ENCODE peak calls at places on chromosomes 3 and 15, in seven cellular contexts. One of them, this sample, is unnamed.

GRCh38 chr3:42213417-42213816 is 52.6 kb downstream of the CCK start:
- DNase-seq in hepatocyte: no peak
- DNase-seq in mucosa of descending colon: peak
- DNase-seq in stomach: peak
- DNase-seq in HFF-Myc: no peak
- DNase-seq in neural progenitor cell: no peak
- DNase-seq in endothelial cell of umbilical vein: no peak
- DNase-seq in this sample: no peak

GRCh38 chr3:157247391-157247790 is 87.4 kb upstream of the CCNL1 start:
- DNase-seq in hepatocyte: no peak
- DNase-seq in mucosa of descending colon: no peak
- DNase-seq in stomach: no peak
- DNase-seq in HFF-Myc: no peak
- DNase-seq in neural progenitor cell: no peak
- DNase-seq in endothelial cell of umbilical vein: peak
- DNase-seq in this sample: no peak

GRCh38 chr15:63396546-63396939 is 14.9 kb upstream of the CA12 start:
- DNase-seq in hepatocyte: peak
- DNase-seq in mucosa of descending colon: no peak
- DNase-seq in stomach: no peak
- DNase-seq in HFF-Myc: no peak
- DNase-seq in neural progenitor cell: peak
- DNase-seq in endothelial cell of umbilical vein: no peak
- DNase-seq in this sample: no peak

GRCh38 chr3:125054436-125055164 is 1.2 kb downstream of the HEG1 start:
- DNase-seq in hepatocyte: peak
- DNase-seq in mucosa of descending colon: no peak
- DNase-seq in stomach: no peak
- DNase-seq in HFF-Myc: no peak
- DNase-seq in neural progenitor cell: peak
- DNase-seq in endothelial cell of umbilical vein: peak
- DNase-seq in this sample: peak

GRCh38 chr15:69394556-69395282 is 19.4 kb upstream of the KIF23 start:
- DNase-seq in hepatocyte: peak
- DNase-seq in mucosa of descending colon: peak
- DNase-seq in stomach: peak
- DNase-seq in HFF-Myc: peak
- DNase-seq in neural progenitor cell: peak
- DNase-seq in endothelial cell of umbilical vein: peak
- DNase-seq in this sample: peak

GRCh38 chr3:133494469-133494868 is 79.0 kb upstream of the CDV3 start:
- DNase-seq in hepatocyte: no peak
- DNase-seq in mucosa of descending colon: no peak
- DNase-seq in stomach: no peak
- DNase-seq in HFF-Myc: no peak
- DNase-seq in neural progenitor cell: peak
- DNase-seq in endothelial cell of umbilical vein: no peak
- DNase-seq in this sample: peak

GRCh38 chr3:55692958-55693558 is 206.0 kb upstream of the WNT5A start:
- DNase-seq in hepatocyte: no peak
- DNase-seq in mucosa of descending colon: no peak
- DNase-seq in stomach: no peak
- DNase-seq in HFF-Myc: no peak
- DNase-seq in neural progenitor cell: no peak
- DNase-seq in endothelial cell of umbilical vein: no peak
- DNase-seq in this sample: no peak

GRCh38 chr3:179093807-179094206 is 22.2 kb upstream of the ZMAT3 start:
- DNase-seq in hepatocyte: no peak
- DNase-seq in mucosa of descending colon: no peak
- DNase-seq in stomach: no peak
- DNase-seq in HFF-Myc: no peak
- DNase-seq in neural progenitor cell: no peak
- DNase-seq in endothelial cell of umbilical vein: no peak
- DNase-seq in this sample: no peak

GRCh38 chr3:45381168-45381852 is 7.1 kb upstream of the LARS2 start:
- DNase-seq in hepatocyte: peak
- DNase-seq in mucosa of descending colon: peak
- DNase-seq in stomach: no peak
- DNase-seq in HFF-Myc: no peak
- DNase-seq in neural progenitor cell: no peak
- DNase-seq in endothelial cell of umbilical vein: peak
- DNase-seq in this sample: no peak

GRCh38 chr3:35484939-35485605 is 154.3 kb upstream of the ARPP21 start:
- DNase-seq in hepatocyte: no peak
- DNase-seq in mucosa of descending colon: no peak
- DNase-seq in stomach: no peak
- DNase-seq in HFF-Myc: no peak
- DNase-seq in neural progenitor cell: no peak
- DNase-seq in endothelial cell of umbilical vein: no peak
- DNase-seq in this sample: no peak

GRCh38 chr15:36449662-36450145 is 129.7 kb upstream of the CDIN1 start:
- DNase-seq in hepatocyte: peak
- DNase-seq in mucosa of descending colon: no peak
- DNase-seq in stomach: no peak
- DNase-seq in HFF-Myc: no peak
- DNase-seq in neural progenitor cell: no peak
- DNase-seq in endothelial cell of umbilical vein: no peak
- DNase-seq in this sample: no peak

GRCh38 chr3:115680802-115681345 is 57.6 kb downstream of the GAP43 start:
- DNase-seq in hepatocyte: no peak
- DNase-seq in mucosa of descending colon: no peak
- DNase-seq in stomach: no peak
- DNase-seq in HFF-Myc: no peak
- DNase-seq in neural progenitor cell: no peak
- DNase-seq in endothelial cell of umbilical vein: no peak
- DNase-seq in this sample: no peak

GRCh38 chr15:71802770-71803169 is 7.6 kb upstream of the NR2E3 start:
- DNase-seq in hepatocyte: no peak
- DNase-seq in mucosa of descending colon: no peak
- DNase-seq in stomach: no peak
- DNase-seq in HFF-Myc: no peak
- DNase-seq in neural progenitor cell: peak
- DNase-seq in endothelial cell of umbilical vein: no peak
- DNase-seq in this sample: no peak

GRCh38 chr3:123410149-123410515 is 38.8 kb downstream of the ADCY5 start:
- DNase-seq in hepatocyte: no peak
- DNase-seq in mucosa of descending colon: no peak
- DNase-seq in stomach: no peak
- DNase-seq in HFF-Myc: no peak
- DNase-seq in neural progenitor cell: no peak
- DNase-seq in endothelial cell of umbilical vein: no peak
- DNase-seq in this sample: no peak

GRCh38 chr3:113084777-113085176 is 94.0 kb downstream of the GTPBP8 start:
- DNase-seq in hepatocyte: no peak
- DNase-seq in mucosa of descending colon: peak
- DNase-seq in stomach: peak
- DNase-seq in HFF-Myc: peak
- DNase-seq in neural progenitor cell: no peak
- DNase-seq in endothelial cell of umbilical vein: peak
- DNase-seq in this sample: no peak

GRCh38 chr15:59833366-59833765 is 144.2 kb upstream of the BNIP2 start:
- DNase-seq in hepatocyte: no peak
- DNase-seq in mucosa of descending colon: no peak
- DNase-seq in stomach: no peak
- DNase-seq in HFF-Myc: no peak
- DNase-seq in neural progenitor cell: no peak
- DNase-seq in endothelial cell of umbilical vein: no peak
- DNase-seq in this sample: no peak

GRCh38 chr3:9787714-9788113 is 4.6 kb downstream of the TADA3 start:
- DNase-seq in hepatocyte: no peak
- DNase-seq in mucosa of descending colon: no peak
- DNase-seq in stomach: no peak
- DNase-seq in HFF-Myc: no peak
- DNase-seq in neural progenitor cell: no peak
- DNase-seq in endothelial cell of umbilical vein: no peak
- DNase-seq in this sample: no peak

GRCh38 chr3:71304684-71305083 is 278.8 kb downstream of the FOXP1 start:
- DNase-seq in hepatocyte: peak
- DNase-seq in mucosa of descending colon: no peak
- DNase-seq in stomach: no peak
- DNase-seq in HFF-Myc: no peak
- DNase-seq in neural progenitor cell: no peak
- DNase-seq in endothelial cell of umbilical vein: peak
- DNase-seq in this sample: peak
- TF ChIP-seq CTCF in hepatocyte: peak
- TF ChIP-seq CTCF in mucosa of descending colon: no peak
- TF ChIP-seq CTCF in stomach: no peak
- TF ChIP-seq CTCF in HFF-Myc: no peak
- TF ChIP-seq CTCF in neural progenitor cell: peak
- TF ChIP-seq CTCF in endothelial cell of umbilical vein: peak
- TF ChIP-seq CTCF in this sample: no peak

GRCh38 chr15:77819271-77819806 is 186.6 kb upstream of the LINGO1 start:
- DNase-seq in hepatocyte: peak
- DNase-seq in mucosa of descending colon: no peak
- DNase-seq in stomach: no peak
- DNase-seq in HFF-Myc: no peak
- DNase-seq in neural progenitor cell: peak
- DNase-seq in endothelial cell of umbilical vein: no peak
- DNase-seq in this sample: no peak
- H3K4me3 ChIP-seq in hepatocyte: peak
- H3K4me3 ChIP-seq in mucosa of descending colon: no peak
- H3K4me3 ChIP-seq in stomach: peak
- H3K4me3 ChIP-seq in HFF-Myc: no peak
- H3K4me3 ChIP-seq in neural progenitor cell: peak
- H3K4me3 ChIP-seq in endothelial cell of umbilical vein: no peak
- H3K4me3 ChIP-seq in this sample: peak

GRCh38 chr3:48299746-48300361 is 33.6 kb downstream of the SPINK8 start:
- DNase-seq in hepatocyte: no peak
- DNase-seq in mucosa of descending colon: no peak
- DNase-seq in stomach: no peak
- DNase-seq in HFF-Myc: no peak
- DNase-seq in neural progenitor cell: no peak
- DNase-seq in endothelial cell of umbilical vein: no peak
- DNase-seq in this sample: no peak

GRCh38 chr3:48303021-48303420 is 30.4 kb downstream of the SPINK8 start:
- DNase-seq in hepatocyte: no peak
- DNase-seq in mucosa of descending colon: no peak
- DNase-seq in stomach: no peak
- DNase-seq in HFF-Myc: no peak
- DNase-seq in neural progenitor cell: no peak
- DNase-seq in endothelial cell of umbilical vein: no peak
- DNase-seq in this sample: peak

GRCh38 chr3:48297111-48297810 is 36.2 kb downstream of the SPINK8 start:
- DNase-seq in hepatocyte: no peak
- DNase-seq in mucosa of descending colon: no peak
- DNase-seq in stomach: no peak
- DNase-seq in HFF-Myc: no peak
- DNase-seq in neural progenitor cell: no peak
- DNase-seq in endothelial cell of umbilical vein: no peak
- DNase-seq in this sample: no peak

GRCh38 chr3:48301814-48302194 is 31.7 kb downstream of the SPINK8 start:
- DNase-seq in hepatocyte: peak
- DNase-seq in mucosa of descending colon: peak
- DNase-seq in stomach: peak
- DNase-seq in HFF-Myc: peak
- DNase-seq in neural progenitor cell: no peak
- DNase-seq in endothelial cell of umbilical vein: no peak
- DNase-seq in this sample: peak

DNA sequence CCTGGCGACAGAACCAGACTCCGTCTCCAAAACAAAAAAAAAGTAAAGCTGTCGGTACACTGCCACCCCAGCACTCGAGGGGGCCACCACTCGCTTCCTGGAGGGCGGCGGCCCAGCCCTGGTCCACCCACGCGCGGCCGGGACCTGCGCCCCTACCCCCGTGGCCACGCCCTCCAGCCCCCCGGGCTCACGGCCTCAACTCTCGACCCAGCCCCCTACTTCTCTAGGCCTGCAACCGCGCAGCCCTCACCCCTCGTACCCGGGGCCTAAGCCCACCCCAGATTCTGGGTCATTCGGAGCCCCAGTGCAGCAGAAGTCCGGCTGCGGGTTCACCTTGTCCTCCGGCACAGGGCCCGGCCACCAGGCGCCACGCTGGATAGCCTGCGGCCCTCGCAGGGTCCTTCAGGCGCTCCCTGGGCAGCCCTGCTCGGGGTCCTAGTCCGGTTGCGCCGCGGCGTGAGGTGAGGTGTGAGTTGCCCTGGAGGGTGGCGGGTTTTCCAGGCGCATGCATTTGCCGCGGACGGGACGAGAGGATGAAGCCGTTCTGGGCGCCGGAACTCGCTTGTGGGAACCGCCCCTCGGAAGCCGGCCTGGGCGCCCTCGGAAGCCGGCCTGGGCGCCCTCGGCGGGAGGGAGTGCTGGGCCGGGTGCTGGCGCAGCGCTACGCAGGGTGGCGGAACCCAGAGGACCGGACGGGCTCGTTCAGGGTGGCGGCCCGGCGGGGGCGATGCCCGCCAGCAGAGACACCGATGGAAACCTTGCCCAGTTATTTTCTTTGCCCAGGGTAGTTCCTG is 32.2 kb downstream of the SPINK8 start:
- DNase-seq in hepatocyte: peak
- DNase-seq in mucosa of descending colon: peak
- DNase-seq in stomach: peak
- DNase-seq in HFF-Myc: peak
- DNase-seq in neural progenitor cell: peak
- DNase-seq in endothelial cell of umbilical vein: peak
- DNase-seq in this sample: peak
- TF ChIP-seq CTCF in hepatocyte: no peak
- TF ChIP-seq CTCF in mucosa of descending colon: no peak
- TF ChIP-seq CTCF in stomach: no peak
- TF ChIP-seq CTCF in HFF-Myc: no peak
- TF ChIP-seq CTCF in neural progenitor cell: no peak
- TF ChIP-seq CTCF in endothelial cell of umbilical vein: no peak
- TF ChIP-seq CTCF in this sample: no peak

GRCh38 chr3:127781411-127782001 is 40.8 kb downstream of the MGLL start:
- DNase-seq in hepatocyte: no peak
- DNase-seq in mucosa of descending colon: peak
- DNase-seq in stomach: no peak
- DNase-seq in HFF-Myc: no peak
- DNase-seq in neural progenitor cell: no peak
- DNase-seq in endothelial cell of umbilical vein: no peak
- DNase-seq in this sample: no peak
- H3K4me3 ChIP-seq in hepatocyte: no peak
- H3K4me3 ChIP-seq in mucosa of descending colon: no peak
- H3K4me3 ChIP-seq in stomach: no peak
- H3K4me3 ChIP-seq in HFF-Myc: no peak
- H3K4me3 ChIP-seq in neural progenitor cell: no peak
- H3K4me3 ChIP-seq in endothelial cell of umbilical vein: no peak
- H3K4me3 ChIP-seq in this sample: no peak

GRCh38 chr3:141050576-141050912 is 603 bp upstream of the SPSB4 start:
- DNase-seq in hepatocyte: no peak
- DNase-seq in mucosa of descending colon: no peak
- DNase-seq in stomach: no peak
- DNase-seq in HFF-Myc: no peak
- DNase-seq in neural progenitor cell: peak
- DNase-seq in endothelial cell of umbilical vein: no peak
- DNase-seq in this sample: no peak

GRCh38 chr3:141050913-141051632 is at the start of gene SPSB4:
- DNase-seq in hepatocyte: peak
- DNase-seq in mucosa of descending colon: peak
- DNase-seq in stomach: no peak
- DNase-seq in HFF-Myc: no peak
- DNase-seq in neural progenitor cell: peak
- DNase-seq in endothelial cell of umbilical vein: peak
- DNase-seq in this sample: no peak

GRCh38 chr3:141049681-141050080 is 1.5 kb upstream of the SPSB4 start:
- DNase-seq in hepatocyte: no peak
- DNase-seq in mucosa of descending colon: no peak
- DNase-seq in stomach: no peak
- DNase-seq in HFF-Myc: no peak
- DNase-seq in neural progenitor cell: peak
- DNase-seq in endothelial cell of umbilical vein: no peak
- DNase-seq in this sample: peak

GRCh38 chr3:141052570-141053069 is 1.5 kb downstream of the SPSB4 start:
- DNase-seq in hepatocyte: no peak
- DNase-seq in mucosa of descending colon: no peak
- DNase-seq in stomach: no peak
- DNase-seq in HFF-Myc: no peak
- DNase-seq in neural progenitor cell: peak
- DNase-seq in endothelial cell of umbilical vein: no peak
- DNase-seq in this sample: no peak

GRCh38 chr3:141051641-141052569 is 758 bp downstream of the SPSB4 start:
- DNase-seq in hepatocyte: peak
- DNase-seq in mucosa of descending colon: no peak
- DNase-seq in stomach: no peak
- DNase-seq in HFF-Myc: no peak
- DNase-seq in neural progenitor cell: peak
- DNase-seq in endothelial cell of umbilical vein: no peak
- DNase-seq in this sample: no peak
- TF ChIP-seq CTCF in hepatocyte: peak
- TF ChIP-seq CTCF in mucosa of descending colon: no peak
- TF ChIP-seq CTCF in stomach: no peak
- TF ChIP-seq CTCF in HFF-Myc: peak
- TF ChIP-seq CTCF in neural progenitor cell: peak
- TF ChIP-seq CTCF in endothelial cell of umbilical vein: no peak
- TF ChIP-seq CTCF in this sample: no peak